ENCODE peak calls at places on chromosomes 2 and 18, in four cellular contexts. P is H9, F is mesendoderm, H is H1. Y is an unnamed sample.

GRCh38 chr2:186379052-186379451 is 107.0 kb upstream of the ZC3H15 start:
- DNase-seq in P (no peak), F (no peak), H (no peak), Y (peak)

GRCh38 chr18:35042389-35043066 is 1.3 kb downstream of the MAPRE2 start:
- DNase-seq in P (no peak), F (no peak), H (no peak), Y (no peak)

GRCh38 chr2:98039085-98039756 is 43.5 kb upstream of the TMEM131 start:
- DNase-seq in P (no peak), F (no peak), H (no peak), Y (no peak)

GRCh38 chr18:76875390-76876330 is 53.3 kb downstream of the ZNF236 start:
- DNase-seq in P (peak), F (peak), H (no peak), Y (peak)

GRCh38 chr2:88451647-88452150 is 794 bp downstream of the FOXI3 start:
- DNase-seq in P (peak), F (peak), H (no peak), Y (no peak)

GRCh38 chr18:48161911-48162698 is 231.6 kb upstream of the SMAD2 start:
- DNase-seq in P (peak), F (peak), H (no peak), Y (no peak)

GRCh38 chr18:76339246-76339620 is 155.8 kb downstream of the ZNF516 start:
- DNase-seq in P (no peak), F (no peak), H (no peak), Y (no peak)

GRCh38 chr2:10175441-10175840 is 52.9 kb downstream of the RRM2 start:
- DNase-seq in P (no peak), F (no peak), H (no peak), Y (no peak)

GRCh38 chr2:36678856-36679255 is 17.7 kb upstream of the VIT start:
- DNase-seq in P (no peak), F (no peak), H (no peak), Y (no peak)

GRCh38 chr2:200618590-200619021 is 32.8 kb downstream of the AOX1 start:
- DNase-seq in P (no peak), F (no peak), H (no peak), Y (peak)

GRCh38 chr2:108869542-108869941 is 83.0 kb downstream of the CCDC138 start:
- DNase-seq in P (no peak), F (no peak), H (no peak), Y (no peak)

GRCh38 chr2:131042161-131042775 is 51.0 kb downstream of the FAM168B start:
- DNase-seq in P (no peak), F (no peak), H (no peak), Y (no peak)

GRCh38 chr2:54720563-54720962 is 2.9 kb upstream of the EML6 start:
- DNase-seq in P (no peak), F (no peak), H (no peak), Y (no peak)

GRCh38 chr2:10410001-10410671 is 38.0 kb downstream of the ODC1 start:
- DNase-seq in P (no peak), F (no peak), H (no peak), Y (no peak)

GRCh38 chr2:71796174-71796592 is 342.8 kb downstream of the DYSF start:
- DNase-seq in P (no peak), F (peak), H (no peak), Y (peak)

GRCh38 chr2:74383254-74383653 is 3.1 kb upstream of the DCTN1 start:
- DNase-seq in P (no peak), F (no peak), H (no peak), Y (peak)

GRCh38 chr18:7567487-7568425 is 640 bp downstream of the PTPRM start:
- DNase-seq in P (peak), F (peak), H (no peak), Y (peak)

GRCh38 chr2:233598952-233599351 is 18.5 kb upstream of the UGT1A8 start:
- DNase-seq in P (no peak), F (no peak), H (no peak), Y (no peak)

GRCh38 chr2:70089220-70089945 is 2.1 kb downstream of the PCBP1 start:
- DNase-seq in P (peak), F (peak), H (no peak), Y (no peak)

GRCh38 chr2:234003972-234004617 is 46.4 kb upstream of the SPP2 start:
- DNase-seq in P (peak), F (peak), H (no peak), Y (peak)

GRCh38 chr2:166112193-166112605 is 15.6 kb downstream of the SCN1A start:
- DNase-seq in P (no peak), F (no peak), H (no peak), Y (peak)

GRCh38 chr18:13895505-13896033 is 19.8 kb downstream of the MC2R start:
- DNase-seq in P (no peak), F (peak), H (no peak), Y (no peak)

GRCh38 chr2:158043181-158043948 is 58.3 kb upstream of the UPP2 start:
- DNase-seq in P (no peak), F (peak), H (no peak), Y (no peak)

GRCh38 chr18:39455300-39455699 is 1889.7 kb upstream of the CELF4 start:
- DNase-seq in P (no peak), F (no peak), H (no peak), Y (peak)

GRCh38 chr18:43108469-43108868 is 7.0 kb downstream of the RIT2 start:
- DNase-seq in P (no peak), F (no peak), H (no peak), Y (no peak)

GRCh38 chr2:46780801-46781445 is 134.7 kb downstream of the MCFD2 start:
- DNase-seq in P (peak), F (peak), H (peak), Y (peak)

GRCh38 chr2:203683932-203684556 is 22.4 kb upstream of the CD28 start:
- DNase-seq in P (no peak), F (peak), H (no peak), Y (peak)

GRCh38 chr2:178111743-178112142 is 494 bp upstream of the RBM45 start:
- DNase-seq in P (no peak), F (no peak), H (no peak), Y (no peak)

GRCh38 chr2:178109813-178110212 is 2.4 kb upstream of the RBM45 start:
- DNase-seq in P (no peak), F (peak), H (no peak), Y (peak)

GRCh38 chr2:178108176-178108575 is 4.1 kb upstream of the RBM45 start:
- DNase-seq in P (peak), F (no peak), H (no peak), Y (no peak)

GRCh38 chr2:178112202-178113152 is at the start of gene RBM45:
- DNase-seq in P (peak), F (peak), H (peak), Y (peak)

GRCh38 chr2:178110681-178111080 is 1.6 kb upstream of the RBM45 start:
- DNase-seq in P (no peak), F (no peak), H (no peak), Y (no peak)
- H4K5ac ChIP-seq in P (no peak), F (no peak), H (no peak), Y (no peak)

DNA sequence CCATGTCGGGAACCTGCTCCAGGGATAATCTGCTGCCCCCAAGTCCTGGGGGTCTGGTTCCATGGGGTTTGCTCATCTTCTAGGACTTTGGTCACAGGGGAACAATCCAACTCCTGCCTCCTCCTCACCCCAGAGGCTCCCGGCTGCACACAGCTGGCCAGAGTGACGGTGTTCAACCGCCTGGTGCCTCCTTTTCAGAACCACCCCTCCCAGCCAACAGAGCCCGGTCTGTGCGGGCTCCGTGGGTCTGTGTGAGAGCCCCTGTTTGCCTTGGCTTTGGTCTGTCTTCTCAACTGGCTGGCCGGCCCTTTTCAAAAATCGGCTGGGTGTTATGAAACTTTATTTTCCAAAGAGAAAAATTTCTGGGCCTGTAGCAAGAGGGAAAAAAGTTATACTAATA is 138.3 kb downstream of the GLI2 start:
- DNase-seq in P (no peak), F (no peak), H (no peak), Y (no peak)
- H4K5ac ChIP-seq in P (no peak), F (no peak), H (no peak), Y (no peak)

GRCh38 chr18:79302120-79302519 is 93.6 kb upstream of the NFATC1 start:
- DNase-seq in P (no peak), F (no peak), H (no peak), Y (no peak)
- H4K5ac ChIP-seq in P (no peak), F (no peak), H (no peak), Y (no peak)

GRCh38 chr2:118121101-118121500 is 32.8 kb downstream of the INSIG2 start:
- DNase-seq in P (no peak), F (no peak), H (no peak), Y (no peak)

GRCh38 chr2:118120001-118120400 is 31.7 kb downstream of the INSIG2 start:
- DNase-seq in P (no peak), F (no peak), H (no peak), Y (no peak)

GRCh38 chr2:118119158-118119715 is 31.0 kb downstream of the INSIG2 start:
- DNase-seq in P (no peak), F (no peak), H (no peak), Y (no peak)

GRCh38 chr2:118115761-118116160 is 27.5 kb downstream of the INSIG2 start:
- DNase-seq in P (no peak), F (no peak), H (no peak), Y (no peak)

GRCh38 chr2:118118479-118118878 is 30.2 kb downstream of the INSIG2 start:
- DNase-seq in P (no peak), F (no peak), H (no peak), Y (no peak)
- H4K5ac ChIP-seq in P (no peak), F (no peak), H (no peak), Y (no peak)

DNA sequence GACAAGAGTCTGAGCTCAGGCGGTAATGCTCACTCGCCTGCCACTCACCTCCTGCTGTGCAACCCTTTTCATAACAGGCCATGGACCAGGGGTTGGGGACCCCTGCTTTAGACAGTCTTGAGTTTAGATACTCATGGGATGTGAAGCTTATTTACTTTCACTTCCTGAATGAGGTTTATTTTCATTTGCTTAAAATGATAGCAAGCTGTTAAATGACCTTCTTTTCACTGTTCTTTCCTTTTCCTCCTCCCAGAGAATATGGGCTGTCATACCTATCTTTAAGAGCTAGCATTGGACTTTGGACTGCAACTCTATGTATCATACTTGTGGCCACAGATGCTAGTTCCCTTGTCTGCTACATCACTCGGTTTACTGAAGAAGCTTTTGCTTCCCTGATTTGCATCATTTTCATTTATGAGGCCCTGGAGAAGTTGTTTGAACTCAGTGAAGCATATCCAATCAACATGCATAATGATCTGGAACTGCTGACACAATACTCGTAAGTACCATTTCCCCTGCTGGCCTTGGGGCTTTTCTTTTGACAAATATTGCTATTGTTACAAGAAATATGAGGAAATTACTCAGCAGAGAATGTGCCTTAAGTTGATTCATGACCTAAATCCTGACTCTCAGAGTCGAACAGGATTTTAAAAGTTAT is 168.5 kb downstream of the DPP4 start:
- DNase-seq in P (no peak), F (no peak), H (no peak), Y (no peak)
- H4K5ac ChIP-seq in P (no peak), F (no peak), H (no peak), Y (no peak)

DNA sequence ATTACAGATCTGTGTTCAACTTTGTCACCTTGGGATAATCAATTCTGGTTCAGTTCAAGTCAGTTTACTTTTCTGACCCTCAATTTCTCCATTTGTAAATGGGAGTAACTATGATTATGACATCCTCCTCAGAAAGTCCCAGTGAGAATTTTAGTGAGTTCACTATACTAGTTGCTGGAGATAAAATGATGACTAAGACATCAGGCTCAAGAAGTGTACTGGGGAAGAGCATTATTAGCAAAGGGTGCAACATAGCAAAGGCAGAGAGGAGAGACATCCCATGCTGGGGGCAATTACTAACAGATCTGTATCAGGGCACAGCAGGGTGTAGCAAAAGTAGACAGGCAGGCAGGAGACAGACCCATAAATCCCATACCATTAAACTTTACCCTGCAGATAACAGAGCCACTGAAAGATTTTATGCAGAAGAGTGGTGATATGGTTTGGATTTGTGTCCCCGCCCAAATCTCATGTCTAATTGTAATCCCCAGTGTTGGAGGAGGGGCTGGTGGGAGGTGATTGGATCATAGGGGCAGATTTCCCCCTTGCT is 161.8 kb downstream of the SP3 start:
- DNase-seq in P (no peak), F (peak), H (no peak), Y (no peak)
- H4K5ac ChIP-seq in P (no peak), F (no peak), H (no peak), Y (no peak)

GRCh38 chr2:68716948-68717661 is 17.5 kb upstream of the ARHGAP25 start:
- DNase-seq in P (no peak), F (no peak), H (no peak), Y (no peak)

GRCh38 chr2:68719912-68720311 is 14.7 kb upstream of the ARHGAP25 start:
- DNase-seq in P (no peak), F (no peak), H (no peak), Y (no peak)

GRCh38 chr2:68716539-68716938 is 18.1 kb upstream of the ARHGAP25 start:
- DNase-seq in P (no peak), F (no peak), H (no peak), Y (no peak)

GRCh38 chr2:68714866-68715265 is 19.7 kb upstream of the ARHGAP25 start:
- DNase-seq in P (no peak), F (no peak), H (no peak), Y (no peak)

DNA sequence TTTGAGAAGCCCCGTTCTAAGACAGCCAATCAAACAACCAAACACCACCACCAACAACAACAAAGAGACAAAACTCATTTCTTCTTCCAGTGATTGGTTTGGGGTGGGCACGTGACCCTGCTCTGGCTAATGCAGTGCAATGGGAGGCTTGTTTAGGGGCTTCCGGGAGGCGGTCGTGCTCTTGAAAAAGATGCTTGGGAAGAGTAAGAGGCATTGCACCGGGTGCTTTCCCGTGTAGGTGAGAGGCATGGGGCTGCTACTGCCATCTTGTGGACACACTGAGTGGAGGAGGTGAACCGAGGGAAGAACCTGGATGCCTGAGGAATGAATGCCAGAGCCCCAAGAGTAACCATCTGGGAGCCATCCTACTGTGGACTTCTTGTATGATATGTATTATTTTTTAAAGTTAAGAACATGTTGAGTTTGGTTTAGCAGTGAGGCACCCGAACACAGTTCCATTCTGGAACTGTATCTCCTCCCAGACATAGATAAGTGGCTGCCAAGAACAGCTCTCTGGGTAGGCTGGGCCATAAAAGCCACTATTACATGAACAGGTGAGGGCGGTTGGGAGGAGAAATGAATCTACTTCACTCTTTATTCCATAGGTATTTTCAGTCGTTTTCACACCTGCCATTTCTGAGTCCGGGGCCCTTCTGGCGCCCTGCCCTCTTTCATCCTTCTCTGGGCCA is 19.1 kb upstream of the ARHGAP25 start:
- DNase-seq in P (peak), F (peak), H (peak), Y (peak)
- H4K5ac ChIP-seq in P (no peak), F (no peak), H (no peak), Y (no peak)

DNA sequence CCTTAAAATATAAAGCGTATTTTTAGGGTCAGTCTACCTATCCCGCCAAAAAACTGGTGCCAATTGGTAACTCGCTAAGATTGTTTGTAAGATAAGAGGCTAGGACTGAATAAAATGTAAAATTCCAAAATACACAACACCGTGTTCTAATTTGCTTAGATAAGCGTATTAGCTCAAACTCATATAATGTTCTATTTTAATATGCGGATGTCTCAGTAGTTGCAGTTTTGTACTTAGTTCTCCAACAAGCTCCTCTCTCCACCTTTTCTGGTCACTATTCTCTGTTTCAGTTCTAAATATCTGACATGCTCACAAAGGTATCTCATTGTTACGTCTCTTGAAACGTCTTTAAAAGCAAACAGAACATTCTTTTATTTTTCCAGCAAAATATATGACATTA is 24.0 kb downstream of the NETO1 start:
- DNase-seq in P (no peak), F (no peak), H (no peak), Y (no peak)
- H4K5ac ChIP-seq in P (no peak), F (no peak), H (no peak), Y (no peak)

DNA sequence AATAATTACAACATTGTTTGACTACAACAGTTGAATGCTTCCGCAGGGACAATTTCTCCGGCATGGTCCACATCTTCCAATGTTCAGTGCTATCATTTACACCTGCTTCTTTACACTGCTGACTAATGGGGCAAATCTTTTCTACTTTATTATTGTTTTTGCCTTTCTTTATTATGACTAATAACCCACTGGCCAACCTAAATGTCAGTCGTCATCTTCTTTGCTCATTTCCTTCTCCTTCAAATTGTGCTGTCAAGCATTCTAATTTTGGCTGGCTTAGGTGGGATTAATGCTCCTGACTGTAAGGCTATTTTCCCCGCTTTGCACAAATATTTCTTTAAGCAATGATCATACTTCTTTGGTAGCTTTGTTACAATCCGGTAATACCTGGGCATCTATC is 132.6 kb downstream of the SOCS6 start:
- DNase-seq in P (no peak), F (no peak), H (no peak), Y (peak)
- H4K5ac ChIP-seq in P (no peak), F (no peak), H (no peak), Y (no peak)